ENCODE peak calls at places on chromosomes 3 and 15, in nine cellular contexts. One of them, this sample, is unnamed.

GRCh38 chr15:76155742-76156141 is 96.0 kb downstream of the TMEM266 start:
- DNase-seq in GM23338: no peak
- DNase-seq in PC-3: no peak
- DNase-seq in GM23248: peak; percentile 85
- DNase-seq in SK-N-SH: no peak
- DNase-seq in hepatocyte: no peak
- DNase-seq in MM.1S: no peak
- DNase-seq in OCI-LY7: no peak
- DNase-seq in HCT116: no peak
- DNase-seq in this sample: no peak

GRCh38 chr3:185087419-185087818 is 65.4 kb downstream of the C3orf70 start:
- DNase-seq in GM23338: no peak
- DNase-seq in PC-3: no peak
- DNase-seq in GM23248: no peak
- DNase-seq in SK-N-SH: no peak
- DNase-seq in hepatocyte: no peak
- DNase-seq in MM.1S: peak; percentile 93
- DNase-seq in OCI-LY7: no peak
- DNase-seq in HCT116: no peak
- DNase-seq in this sample: no peak

GRCh38 chr3:153714588-153715285 is 406.5 kb upstream of the ARHGEF26 start:
- DNase-seq in GM23338: no peak
- DNase-seq in PC-3: peak; percentile 8
- DNase-seq in GM23248: no peak
- DNase-seq in SK-N-SH: no peak
- DNase-seq in hepatocyte: no peak
- DNase-seq in MM.1S: no peak
- DNase-seq in OCI-LY7: peak; percentile 47
- DNase-seq in HCT116: no peak
- DNase-seq in this sample: no peak

GRCh38 chr15:47296911-47297310 is 420.4 kb upstream of the SEMA6D start:
- DNase-seq in GM23338: no peak
- DNase-seq in PC-3: no peak
- DNase-seq in GM23248: no peak
- DNase-seq in SK-N-SH: no peak
- DNase-seq in hepatocyte: no peak
- DNase-seq in MM.1S: no peak
- DNase-seq in OCI-LY7: no peak
- DNase-seq in HCT116: no peak
- DNase-seq in this sample: no peak

GRCh38 chr15:40046721-40047412 is 7.9 kb upstream of the SRP14 start:
- DNase-seq in GM23338: no peak
- DNase-seq in PC-3: peak; percentile 89
- DNase-seq in GM23248: peak; percentile 86
- DNase-seq in SK-N-SH: no peak
- DNase-seq in hepatocyte: no peak
- DNase-seq in MM.1S: no peak
- DNase-seq in OCI-LY7: no peak
- DNase-seq in HCT116: no peak
- DNase-seq in this sample: no peak

GRCh38 chr3:61983479-61983878 is 389.9 kb downstream of the FEZF2 start:
- DNase-seq in GM23338: no peak
- DNase-seq in PC-3: no peak
- DNase-seq in GM23248: no peak
- DNase-seq in SK-N-SH: no peak
- DNase-seq in hepatocyte: no peak
- DNase-seq in MM.1S: no peak
- DNase-seq in OCI-LY7: no peak
- DNase-seq in HCT116: no peak
- DNase-seq in this sample: no peak

GRCh38 chr3:48419149-48419548 is 10.7 kb downstream of the PLXNB1 start:
- DNase-seq in GM23338: no peak
- DNase-seq in PC-3: no peak
- DNase-seq in GM23248: no peak
- DNase-seq in SK-N-SH: no peak
- DNase-seq in hepatocyte: no peak
- DNase-seq in MM.1S: no peak
- DNase-seq in OCI-LY7: no peak
- DNase-seq in HCT116: no peak
- DNase-seq in this sample: no peak

GRCh38 chr3:108125550-108126071 is 34.8 kb upstream of the CD47 start:
- DNase-seq in GM23338: no peak
- DNase-seq in PC-3: no peak
- DNase-seq in GM23248: no peak
- DNase-seq in SK-N-SH: no peak
- DNase-seq in hepatocyte: no peak
- DNase-seq in MM.1S: peak; percentile 93
- DNase-seq in OCI-LY7: peak; percentile 96
- DNase-seq in HCT116: no peak
- DNase-seq in this sample: peak; percentile 5

GRCh38 chr3:14949126-14949525 is 1.7 kb downstream of the NR2C2 start:
- DNase-seq in GM23338: peak; percentile 46
- DNase-seq in PC-3: no peak
- DNase-seq in GM23248: peak; percentile 40
- DNase-seq in SK-N-SH: no peak
- DNase-seq in hepatocyte: no peak
- DNase-seq in MM.1S: no peak
- DNase-seq in OCI-LY7: no peak
- DNase-seq in HCT116: no peak
- DNase-seq in this sample: peak; percentile 27

GRCh38 chr3:52205727-52206372 is 7.9 kb downstream of the ALAS1 start:
- DNase-seq in GM23338: no peak
- DNase-seq in PC-3: peak; percentile 95
- DNase-seq in GM23248: no peak
- DNase-seq in SK-N-SH: no peak
- DNase-seq in hepatocyte: no peak
- DNase-seq in MM.1S: no peak
- DNase-seq in OCI-LY7: no peak
- DNase-seq in HCT116: no peak
- DNase-seq in this sample: no peak

GRCh38 chr3:128312271-128312670 is 154.4 kb downstream of the DNAJB8 start:
- DNase-seq in GM23338: no peak
- DNase-seq in PC-3: no peak
- DNase-seq in GM23248: no peak
- DNase-seq in SK-N-SH: no peak
- DNase-seq in hepatocyte: no peak
- DNase-seq in MM.1S: no peak
- DNase-seq in OCI-LY7: no peak
- DNase-seq in HCT116: no peak
- DNase-seq in this sample: no peak

GRCh38 chr3:128309026-128309425 is 155.7 kb downstream of the EEFSEC start:
- DNase-seq in GM23338: no peak
- DNase-seq in PC-3: no peak
- DNase-seq in GM23248: no peak
- DNase-seq in SK-N-SH: no peak
- DNase-seq in hepatocyte: no peak
- DNase-seq in MM.1S: no peak
- DNase-seq in OCI-LY7: no peak
- DNase-seq in HCT116: no peak
- DNase-seq in this sample: no peak

GRCh38 chr3:128313181-128313725 is 153.4 kb downstream of the DNAJB8 start:
- DNase-seq in GM23338: no peak
- DNase-seq in PC-3: no peak
- DNase-seq in GM23248: no peak
- DNase-seq in SK-N-SH: no peak
- DNase-seq in hepatocyte: no peak
- DNase-seq in MM.1S: no peak
- DNase-seq in OCI-LY7: no peak
- DNase-seq in HCT116: no peak
- DNase-seq in this sample: no peak

GRCh38 chr3:128310286-128311058 is 156.2 kb downstream of the DNAJB8 start:
- DNase-seq in GM23338: no peak
- DNase-seq in PC-3: no peak
- DNase-seq in GM23248: no peak
- DNase-seq in SK-N-SH: no peak
- DNase-seq in hepatocyte: no peak
- DNase-seq in MM.1S: no peak
- DNase-seq in OCI-LY7: no peak
- DNase-seq in HCT116: no peak
- DNase-seq in this sample: no peak

DNA sequence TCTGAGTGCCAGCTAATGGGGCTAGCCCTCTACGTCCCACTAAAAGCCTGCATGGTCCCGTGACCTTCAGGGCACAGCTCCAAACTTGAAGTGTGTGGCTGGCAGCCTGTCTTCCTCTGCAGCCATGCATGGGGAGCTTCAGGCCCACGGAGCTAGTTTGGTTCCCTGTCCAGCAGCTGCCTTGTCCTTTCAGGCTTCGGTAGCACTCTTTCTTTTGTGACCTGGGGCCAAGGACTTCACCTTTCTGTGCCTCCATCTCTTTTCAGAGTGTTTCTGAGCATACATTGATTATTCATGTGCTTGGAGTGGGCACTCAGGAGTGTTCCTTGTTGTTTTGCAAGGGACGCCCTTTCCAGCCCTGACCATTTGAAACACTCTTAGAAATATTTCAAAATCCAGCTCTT is 155.2 kb downstream of the DNAJB8 start:
- DNase-seq in GM23338: no peak
- DNase-seq in PC-3: no peak
- DNase-seq in GM23248: no peak
- DNase-seq in SK-N-SH: no peak
- DNase-seq in hepatocyte: no peak
- DNase-seq in MM.1S: no peak
- DNase-seq in OCI-LY7: no peak
- DNase-seq in HCT116: no peak
- DNase-seq in this sample: no peak
- TF ChIP-seq EZH2phosphoT487 in GM23338: no peak
- TF ChIP-seq EZH2phosphoT487 in PC-3: no peak
- TF ChIP-seq EZH2phosphoT487 in GM23248: no peak
- TF ChIP-seq EZH2phosphoT487 in SK-N-SH: no peak
- TF ChIP-seq EZH2phosphoT487 in hepatocyte: no peak
- TF ChIP-seq EZH2phosphoT487 in MM.1S: no peak
- TF ChIP-seq EZH2phosphoT487 in OCI-LY7: no peak
- TF ChIP-seq EZH2phosphoT487 in HCT116: no peak
- TF ChIP-seq EZH2phosphoT487 in this sample: no peak

DNA sequence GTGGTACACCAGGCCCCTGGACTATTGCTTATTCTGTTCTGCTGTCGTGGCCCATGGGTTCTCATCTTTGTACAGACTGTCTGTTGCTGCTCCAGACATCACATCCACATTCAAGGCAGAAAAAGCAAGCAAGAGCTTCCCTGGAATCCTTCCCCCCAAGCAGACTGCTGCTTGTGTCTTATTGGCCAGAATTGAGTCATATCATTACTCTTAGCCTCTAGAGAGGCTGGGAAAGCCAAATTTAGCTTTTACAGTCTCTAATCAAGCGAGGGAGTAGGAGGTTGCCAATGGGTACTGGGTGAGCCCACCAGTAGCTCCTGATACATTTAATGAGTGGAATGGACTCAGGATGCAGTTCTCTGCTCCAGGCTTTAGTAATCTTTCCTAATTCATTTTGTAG is 39.4 kb downstream of the RAB6B start:
- DNase-seq in GM23338: no peak
- DNase-seq in PC-3: no peak
- DNase-seq in GM23248: peak; percentile 33
- DNase-seq in SK-N-SH: no peak
- DNase-seq in hepatocyte: no peak
- DNase-seq in MM.1S: no peak
- DNase-seq in OCI-LY7: no peak
- DNase-seq in HCT116: no peak
- DNase-seq in this sample: no peak
- TF ChIP-seq EZH2phosphoT487 in GM23338: no peak
- TF ChIP-seq EZH2phosphoT487 in PC-3: no peak
- TF ChIP-seq EZH2phosphoT487 in GM23248: no peak
- TF ChIP-seq EZH2phosphoT487 in SK-N-SH: no peak
- TF ChIP-seq EZH2phosphoT487 in hepatocyte: no peak
- TF ChIP-seq EZH2phosphoT487 in MM.1S: no peak
- TF ChIP-seq EZH2phosphoT487 in OCI-LY7: no peak
- TF ChIP-seq EZH2phosphoT487 in HCT116: no peak
- TF ChIP-seq EZH2phosphoT487 in this sample: no peak

GRCh38 chr15:78084359-78084750 is 6.8 kb upstream of the TBC1D2B start:
- DNase-seq in GM23338: no peak
- DNase-seq in PC-3: no peak
- DNase-seq in GM23248: no peak
- DNase-seq in SK-N-SH: peak; percentile 45
- DNase-seq in hepatocyte: no peak
- DNase-seq in MM.1S: no peak
- DNase-seq in OCI-LY7: no peak
- DNase-seq in HCT116: no peak
- DNase-seq in this sample: no peak
- TF ChIP-seq EZH2phosphoT487 in GM23338: no peak
- TF ChIP-seq EZH2phosphoT487 in PC-3: no peak
- TF ChIP-seq EZH2phosphoT487 in GM23248: no peak
- TF ChIP-seq EZH2phosphoT487 in SK-N-SH: no peak
- TF ChIP-seq EZH2phosphoT487 in hepatocyte: no peak
- TF ChIP-seq EZH2phosphoT487 in MM.1S: no peak
- TF ChIP-seq EZH2phosphoT487 in OCI-LY7: no peak
- TF ChIP-seq EZH2phosphoT487 in HCT116: no peak
- TF ChIP-seq EZH2phosphoT487 in this sample: no peak

GRCh38 chr15:70854669-70854976 is 666 bp upstream of the LARP6 start:
- DNase-seq in GM23338: peak; percentile 26
- DNase-seq in PC-3: peak; percentile 62
- DNase-seq in GM23248: peak; percentile 82
- DNase-seq in SK-N-SH: no peak
- DNase-seq in hepatocyte: no peak
- DNase-seq in MM.1S: no peak
- DNase-seq in OCI-LY7: no peak
- DNase-seq in HCT116: no peak
- DNase-seq in this sample: no peak

GRCh38 chr15:70851889-70852288 is 2.1 kb downstream of the LARP6 start:
- DNase-seq in GM23338: no peak
- DNase-seq in PC-3: no peak
- DNase-seq in GM23248: no peak
- DNase-seq in SK-N-SH: no peak
- DNase-seq in hepatocyte: no peak
- DNase-seq in MM.1S: no peak
- DNase-seq in OCI-LY7: no peak
- DNase-seq in HCT116: no peak
- DNase-seq in this sample: no peak

GRCh38 chr15:70853855-70854668 is at the start of gene LARP6:
- DNase-seq in GM23338: peak; percentile 72
- DNase-seq in PC-3: peak; percentile 48
- DNase-seq in GM23248: peak; percentile 74
- DNase-seq in SK-N-SH: peak; percentile 96
- DNase-seq in hepatocyte: peak; percentile 82
- DNase-seq in MM.1S: peak; percentile 10
- DNase-seq in OCI-LY7: no peak
- DNase-seq in HCT116: no peak
- DNase-seq in this sample: peak; percentile 89

GRCh38 chr15:70852501-70853269 is 1.3 kb downstream of the LARP6 start:
- DNase-seq in GM23338: no peak
- DNase-seq in PC-3: peak; percentile 88
- DNase-seq in GM23248: peak; percentile 91
- DNase-seq in SK-N-SH: no peak
- DNase-seq in hepatocyte: no peak
- DNase-seq in MM.1S: no peak
- DNase-seq in OCI-LY7: no peak
- DNase-seq in HCT116: no peak
- DNase-seq in this sample: no peak

DNA sequence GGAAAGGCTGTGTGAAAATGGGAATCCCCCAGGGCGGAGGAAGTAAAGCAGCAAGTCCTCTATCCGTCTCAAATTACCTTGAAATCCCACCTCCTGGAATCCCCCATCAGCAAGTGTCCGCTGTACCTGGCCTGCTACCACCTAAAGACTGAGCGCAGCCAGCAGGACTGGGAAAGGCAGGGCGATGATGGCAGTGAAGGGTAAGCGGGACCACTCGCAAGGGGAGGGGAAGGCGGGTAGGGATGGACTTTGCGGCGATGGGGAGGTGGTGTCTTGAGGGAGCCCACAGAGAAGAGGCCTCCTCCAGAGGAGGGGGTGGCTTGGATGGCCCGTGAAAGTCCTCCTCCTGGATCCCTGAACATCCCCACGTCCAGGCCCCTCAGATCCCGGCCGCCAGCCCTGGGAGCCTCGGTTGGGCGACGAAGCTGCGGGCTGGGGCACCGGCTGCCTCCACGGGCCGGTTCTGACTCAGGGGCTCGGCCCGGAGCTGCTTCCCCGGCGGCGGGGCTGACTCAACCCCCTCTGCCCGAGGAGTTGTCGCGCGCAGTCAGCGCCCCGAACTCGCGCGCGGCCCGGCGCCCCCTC is 595 bp downstream of the LARP6 start:
- DNase-seq in GM23338: peak; percentile 85
- DNase-seq in PC-3: peak; percentile 32
- DNase-seq in GM23248: peak; percentile 88
- DNase-seq in SK-N-SH: peak; percentile 79
- DNase-seq in hepatocyte: peak; percentile 64
- DNase-seq in MM.1S: no peak
- DNase-seq in OCI-LY7: no peak
- DNase-seq in HCT116: no peak
- DNase-seq in this sample: peak; percentile 66
- TF ChIP-seq EZH2phosphoT487 in GM23338: no peak
- TF ChIP-seq EZH2phosphoT487 in PC-3: no peak
- TF ChIP-seq EZH2phosphoT487 in GM23248: no peak
- TF ChIP-seq EZH2phosphoT487 in SK-N-SH: no peak
- TF ChIP-seq EZH2phosphoT487 in hepatocyte: no peak
- TF ChIP-seq EZH2phosphoT487 in MM.1S: no peak
- TF ChIP-seq EZH2phosphoT487 in OCI-LY7: no peak
- TF ChIP-seq EZH2phosphoT487 in HCT116: no peak
- TF ChIP-seq EZH2phosphoT487 in this sample: no peak

This sample was measured in neural progenitor cell.